ENCODE peak calls at places on chromosomes 11 and 22, in six cellular contexts. E is A549, R is heart left ventricle, H is cardiac muscle cell, T is BE2C, B is astrocyte of the spinal cord. Z is an unnamed sample.

GRCh38 chr11:32610926-32611325 is 27.3 kb downstream of the EIF3M start:
- DNase-seq in R (no peak), E (no peak), H (no peak), T (no peak), B (no peak), Z (peak)

GRCh38 chr11:121132211-121132976 is 31.4 kb downstream of the TECTA start:
- DNase-seq in H (no peak), R (no peak), B (no peak), E (peak), T (no peak), Z (no peak)

GRCh38 chr22:38240734-38241252 is 32.0 kb downstream of the TMEM184B start:
- DNase-seq in E (peak), R (no peak), B (peak), T (no peak), H (peak), Z (peak)

GRCh38 chr22:38799265-38800002 is 5.5 kb upstream of the DNAL4 start:
- DNase-seq in T (no peak), B (no peak), E (no peak), R (peak), H (peak), Z (peak)

GRCh38 chr22:22380098-22381030 is 128.2 kb downstream of the ZNF280B start:
- DNase-seq in R (no peak), E (no peak), H (no peak), B (no peak), T (peak), Z (no peak)

GRCh38 chr11:28887681-28888080 is 779.5 kb downstream of the METTL15 start:
- DNase-seq in T (no peak), E (no peak), R (no peak), B (no peak), H (peak), Z (peak)

GRCh38 chr11:95720219-95720618 is 69.4 kb downstream of the FAM76B start:
- DNase-seq in R (no peak), B (no peak), H (no peak), T (no peak), E (no peak), Z (no peak)

GRCh38 chr11:48064306-48064705 is 83.9 kb downstream of the PTPRJ start:
- DNase-seq in H (peak), T (no peak), R (no peak), E (no peak), B (peak), Z (peak)

GRCh38 chr11:127130321-127130720 is 129.8 kb upstream of the KIRREL3 start:
- DNase-seq in H (no peak), E (no peak), R (no peak), T (no peak), B (no peak), Z (no peak)

GRCh38 chr11:10117709-10118341 is 176.2 kb downstream of the SBF2 start:
- DNase-seq in E (no peak), H (peak), B (peak), R (no peak), T (no peak), Z (peak)

GRCh38 chr11:114848027-114848426 is 169.7 kb downstream of the NXPE2 start:
- DNase-seq in E (no peak), R (no peak), T (no peak), H (no peak), B (no peak), Z (no peak)

GRCh38 chr11:59968395-59968783 is 4.6 kb downstream of the OOSP4A start:
- DNase-seq in R (no peak), T (no peak), H (no peak), B (no peak), E (no peak), Z (no peak)

GRCh38 chr11:35116245-35116644 is 22.7 kb upstream of the CD44 start:
- DNase-seq in H (no peak), E (no peak), T (no peak), B (no peak), R (no peak), Z (no peak)

GRCh38 chr22:50714150-50714549 is 23.9 kb upstream of the ACR start:
- DNase-seq in T (no peak), B (no peak), E (no peak), R (no peak), H (no peak), Z (no peak)

GRCh38 chr22:42283288-42284229 is 13.1 kb upstream of the TCF20 start:
- DNase-seq in E (no peak), T (peak), B (no peak), H (peak), R (peak), Z (no peak)

GRCh38 chr22:46019351-46019750 is 42.4 kb upstream of the WNT7B start:
- DNase-seq in B (no peak), H (no peak), E (peak), T (no peak), R (no peak), Z (no peak)

GRCh38 chr11:603154-603553 is 12.6 kb downstream of the IRF7 start:
- DNase-seq in E (no peak), H (no peak), B (no peak), R (no peak), T (no peak), Z (no peak)

GRCh38 chr11:85810521-85810870 is 445 bp downstream of the SYTL2 start:
- DNase-seq in E (no peak), R (no peak), H (no peak), T (no peak), B (no peak), Z (no peak)

DNA sequence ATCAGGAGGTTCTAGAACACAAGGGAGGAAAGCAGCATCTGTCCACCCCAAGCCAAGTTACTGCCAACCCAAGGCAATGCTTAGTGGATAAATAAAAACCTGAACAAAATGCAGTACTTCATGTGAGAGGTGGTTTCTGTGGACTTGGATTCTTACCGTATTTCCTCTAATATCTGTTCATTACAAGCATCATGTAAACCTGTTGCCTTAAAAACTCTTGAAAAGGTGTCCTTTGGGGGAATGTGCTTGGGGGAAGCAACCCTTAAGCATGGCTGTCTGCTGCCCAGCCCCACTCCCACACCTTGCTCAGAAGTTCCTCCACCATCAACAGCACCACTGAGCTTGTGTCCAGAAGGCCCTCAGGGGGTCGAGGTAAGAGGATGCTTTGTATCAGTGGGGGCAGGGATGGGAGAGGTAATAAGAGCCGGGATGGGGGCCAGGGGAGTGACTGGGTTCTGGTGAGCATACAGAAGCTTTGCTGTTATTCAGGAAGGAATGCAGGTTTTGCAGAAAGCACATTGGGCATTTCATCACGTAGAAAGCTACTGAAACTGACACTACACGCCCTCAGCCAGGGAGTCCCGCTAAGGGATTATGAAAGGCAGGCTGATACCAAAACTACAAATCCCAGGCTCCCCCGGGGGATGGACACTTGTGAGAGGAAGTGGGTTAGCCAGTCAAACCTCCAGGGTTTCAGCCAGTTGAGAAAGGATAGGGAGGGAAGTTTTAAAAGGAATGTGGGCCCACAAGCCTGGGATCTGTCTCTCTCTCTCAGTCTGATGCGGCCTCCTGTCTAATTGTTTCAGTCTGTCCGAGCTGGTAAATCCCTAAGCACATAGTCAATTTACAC is 52.0 kb downstream of the KCNJ1 start:
- DNase-seq in B (peak), T (no peak), H (peak), R (peak), E (no peak), Z (peak)
- H3K4me3 ChIP-seq in B (no peak), T (no peak), H (no peak), R (no peak), E (no peak), Z (no peak)

GRCh38 chr11:62794201-62794775 is 2.5 kb upstream of the TMEM223 start:
- DNase-seq in H (no peak), B (no peak), E (no peak), T (no peak), R (no peak), Z (no peak)

GRCh38 chr11:62788991-62789390 is 1.8 kb downstream of the TMEM179B start:
- DNase-seq in R (no peak), B (no peak), E (peak), T (no peak), H (no peak), Z (no peak)

GRCh38 chr11:62789576-62789975 is 2.2 kb downstream of the TMEM223 start:
- DNase-seq in T (no peak), R (no peak), H (no peak), B (no peak), E (no peak), Z (no peak)

GRCh38 chr11:62792193-62792575 is 378 bp upstream of the TMEM223 start:
- DNase-seq in R (peak), B (no peak), E (no peak), T (peak), H (no peak), Z (no peak)

DNA sequence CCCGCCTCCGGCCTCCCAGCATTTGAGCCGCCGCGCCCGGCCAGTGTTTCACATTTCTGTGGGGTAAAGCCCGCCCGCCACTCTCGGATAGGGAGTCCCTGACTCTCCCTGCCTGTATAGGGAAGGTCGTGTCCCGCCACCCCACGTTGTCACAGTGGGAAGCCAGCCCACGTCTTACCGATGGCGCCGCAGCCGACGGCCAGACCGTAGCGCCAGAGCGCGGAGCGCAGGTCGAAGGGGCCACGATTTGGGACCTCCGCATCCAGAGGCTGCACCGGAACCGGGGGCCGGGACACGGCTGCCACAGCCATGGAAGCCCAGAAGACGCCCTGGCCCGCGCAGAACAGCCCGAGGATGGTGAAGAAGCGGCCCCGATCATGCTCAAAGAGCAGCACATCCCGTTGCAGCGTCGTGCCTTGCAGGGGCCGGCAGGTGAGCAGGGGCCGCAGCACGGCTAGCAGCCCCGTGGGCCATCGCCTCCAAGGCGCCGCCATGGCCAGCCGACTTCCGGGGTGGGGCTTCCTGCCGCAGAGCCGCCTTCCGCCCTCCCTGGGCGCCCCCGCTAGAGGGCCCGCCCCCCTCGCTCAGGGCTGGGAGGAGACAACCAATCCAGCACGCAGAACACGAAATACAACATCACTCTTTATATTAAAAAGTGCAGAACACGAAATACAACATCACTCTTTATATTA is at the start of gene TMEM223:
- DNase-seq in H (peak), T (peak), E (peak), R (peak), B (peak), Z (peak)
- TF ChIP-seq CTCF in H (no peak), T (no peak), E (no peak), R (peak), B (no peak), Z (no peak)

GRCh38 chr22:21064917-21065864 is 19.4 kb downstream of the LRRC74B start:
- DNase-seq in T (no peak), R (peak), H (no peak), B (no peak), E (no peak), Z (no peak)
- H3K4me3 ChIP-seq in T (no peak), R (no peak), H (no peak), B (no peak), E (no peak), Z (no peak)

GRCh38 chr11:36258730-36259360 is 30.4 kb downstream of the COMMD9 start:
- DNase-seq in E (peak), T (peak), R (peak), B (peak), H (peak), Z (peak)
- TF ChIP-seq CTCF in E (peak), T (peak), R (peak), B (peak), H (peak), Z (peak)

GRCh38 chr11:128549256-128549944 is 38.0 kb downstream of the ETS1 start:
- DNase-seq in T (no peak), H (peak), R (peak), E (no peak), B (peak), Z (peak)

GRCh38 chr11:128550967-128551522 is 36.3 kb downstream of the ETS1 start:
- DNase-seq in R (no peak), B (no peak), H (no peak), T (no peak), E (no peak), Z (no peak)

GRCh38 chr11:128547946-128548654 is 39.3 kb downstream of the ETS1 start:
- DNase-seq in H (no peak), E (no peak), B (no peak), R (no peak), T (no peak), Z (no peak)

GRCh38 chr11:128550261-128550821 is 37.0 kb downstream of the ETS1 start:
- DNase-seq in T (no peak), E (no peak), B (no peak), H (no peak), R (no peak), Z (no peak)

DNA sequence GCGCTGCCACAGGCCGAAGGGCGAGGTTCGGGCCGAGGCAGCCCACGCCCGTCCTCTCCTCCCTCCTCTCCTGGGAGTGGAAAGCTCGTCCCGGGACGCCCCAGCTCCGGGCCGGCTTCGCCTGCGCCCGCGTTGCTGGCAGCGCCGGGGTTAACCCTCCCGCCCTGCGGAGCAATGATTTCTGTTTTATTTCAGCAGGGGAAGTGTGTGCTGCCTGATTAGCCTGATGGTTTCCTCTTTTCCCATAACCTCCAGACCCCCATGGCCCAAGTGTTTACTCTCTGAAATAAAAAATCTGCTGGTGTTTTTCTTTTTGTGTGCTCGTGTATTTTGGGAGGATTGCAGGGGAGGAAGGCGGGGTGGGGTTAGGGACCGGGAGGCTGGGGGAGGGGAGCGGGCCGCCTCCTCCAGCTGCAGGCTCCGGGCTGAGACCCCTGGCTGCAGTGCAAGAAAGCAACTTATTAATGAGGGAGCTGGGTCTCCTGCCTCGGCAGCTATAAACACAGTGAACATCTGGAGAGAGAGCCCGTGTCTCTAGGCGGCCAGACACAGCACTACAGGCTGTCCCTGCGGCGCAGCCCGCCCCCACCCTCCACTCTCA is 38.6 kb downstream of the ETS1 start:
- DNase-seq in B (no peak), T (peak), E (no peak), H (peak), R (peak), Z (peak)
- H3K4me3 ChIP-seq in B (peak), T (peak), E (no peak), H (peak), R (peak), Z (peak)

GRCh38 chr11:109867784-109868183 is 225.4 kb upstream of the ZC3H12C start:
- DNase-seq in H (no peak), R (no peak), B (no peak), E (no peak), T (no peak), Z (no peak)

GRCh38 chr11:109864834-109865557 is 228.2 kb upstream of the ZC3H12C start:
- DNase-seq in H (peak), R (no peak), T (no peak), E (no peak), B (peak), Z (peak)

GRCh38 chr11:109864161-109864661 is 229.0 kb upstream of the ZC3H12C start:
- DNase-seq in H (no peak), T (no peak), R (no peak), B (no peak), E (no peak), Z (peak)

GRCh38 chr11:109862808-109863207 is 230.4 kb upstream of the ZC3H12C start:
- DNase-seq in T (no peak), B (no peak), E (no peak), H (no peak), R (no peak), Z (peak)

GRCh38 chr11:109865558-109866186 is 227.5 kb upstream of the ZC3H12C start:
- DNase-seq in H (no peak), B (no peak), E (peak), T (no peak), R (peak), Z (no peak)
- TF ChIP-seq CTCF in H (no peak), B (no peak), E (peak), T (peak), R (peak), Z (no peak)

Z was measured in fibroblast of villous mesenchyme.